ENCODE peak calls at places on chromosomes 7 and 10, in six cellular contexts. H, D, O, X, G and U are unnamed samples.

GRCh38 chr7:33757563-33758165 is 147.7 kb upstream of the BMPER start:
- DNase-seq in H (peak), D (no peak), O (no peak), X (no peak), G (peak), U (no peak)

GRCh38 chr7:133582766-133583523 is 330.1 kb downstream of the EXOC4 start:
- DNase-seq in H (no peak), D (no peak), O (no peak), X (no peak), G (peak), U (no peak)

GRCh38 chr10:116567335-116567734 is 21.6 kb downstream of the PNLIP start:
- DNase-seq in H (no peak), D (no peak), O (no peak), X (no peak), G (no peak), U (no peak)

GRCh38 chr7:113764401-113765035 is 154.3 kb downstream of the PPP1R3A start:
- DNase-seq in H (peak), D (no peak), O (no peak), X (no peak), G (no peak), U (no peak)

GRCh38 chr7:99369767-99370353 is 4.7 kb upstream of the ARPC1B start:
- DNase-seq in H (no peak), D (peak), O (no peak), X (no peak), G (no peak), U (no peak)

GRCh38 chr7:80949449-80949848 is 30.6 kb upstream of the SEMA3C start:
- DNase-seq in H (no peak), D (no peak), O (no peak), X (no peak), G (no peak), U (no peak)

GRCh38 chr7:50856821-50857220 is 74.1 kb upstream of the GRB10 start:
- DNase-seq in H (no peak), D (no peak), O (no peak), X (no peak), G (no peak), U (no peak)

GRCh38 chr10:122490786-122491680 is 29.7 kb downstream of the HTRA1 start:
- DNase-seq in H (no peak), D (no peak), O (no peak), X (no peak), G (no peak), U (peak)

GRCh38 chr7:101678713-101679112 is 49.6 kb upstream of the MYL10 start:
- DNase-seq in H (peak), D (no peak), O (no peak), X (no peak), G (peak), U (no peak)

GRCh38 chr10:78069151-78069550 is 35.5 kb downstream of the RPS24 start:
- DNase-seq in H (no peak), D (no peak), O (no peak), X (no peak), G (no peak), U (no peak)

GRCh38 chr7:102319671-102320070 is 33.0 kb downstream of the SH2B2 start:
- DNase-seq in H (no peak), D (no peak), O (no peak), X (no peak), G (no peak), U (no peak)

GRCh38 chr7:117048114-117048853 is 95.0 kb downstream of the ST7 start:
- DNase-seq in H (no peak), D (no peak), O (no peak), X (no peak), G (no peak), U (no peak)

GRCh38 chr7:151800391-151800790 is 76.5 kb downstream of the PRKAG2 start:
- DNase-seq in H (no peak), D (no peak), O (no peak), X (no peak), G (no peak), U (no peak)

GRCh38 chr10:89337493-89337892 is 9.7 kb downstream of the IFIT3 start:
- DNase-seq in H (no peak), D (no peak), O (no peak), X (no peak), G (peak), U (no peak)

GRCh38 chr7:48964074-48964473 is 39.7 kb downstream of the CDC14C start:
- DNase-seq in H (no peak), D (no peak), O (no peak), X (no peak), G (no peak), U (no peak)

GRCh38 chr7:40542982-40543741 is 408.4 kb downstream of the SUGCT start:
- DNase-seq in H (no peak), D (no peak), O (no peak), X (no peak), G (no peak), U (no peak)